ENCODE peak calls at places on chromosomes 4 and X, in ten cellular contexts. W is spleen; O is colonic mucosa; V is A549; G is stomach; Z is kidney; D is cardiac muscle cell; C is breast epithelium; N is CD8-positive, alpha-beta memory T cell; T is body of pancreas. Y is an unnamed sample.

GRCh38 chr4:41287005-41287404 is 30.3 kb downstream of the UCHL1 start:
- DNase-seq in O (no peak), G (no peak), N (no peak), W (no peak), V (no peak), T (no peak), D (no peak), Z (no peak), C (no peak), Y (no peak)

GRCh38 chr4:123034023-123034422 is 111.6 kb upstream of the NUDT6 start:
- DNase-seq in Z (no peak), G (no peak), C (no peak), N (no peak), W (no peak), T (no peak), O (no peak), V (no peak), D (no peak), Y (no peak)

GRCh38 chrX:41616935-41617334 is 71.8 kb upstream of the GPR34 start:
- DNase-seq in T (no peak), W (no peak), C (no peak), D (peak; percentile 41), O (no peak), V (no peak), N (no peak), G (no peak), Z (no peak), Y (no peak)

GRCh38 chr4:181728567-181728966 is 514.6 kb upstream of the TENM3 start:
- DNase-seq in G (no peak), C (no peak), D (no peak), Z (no peak), O (no peak), V (no peak), N (no peak), T (no peak), W (no peak), Y (no peak)

GRCh38 chr4:40475609-40476008 is 140.5 kb downstream of the CHRNA9 start:
- DNase-seq in D (no peak), Z (no peak), O (peak; percentile 82), N (no peak), C (no peak), T (peak; percentile 52), V (peak; percentile 25), G (no peak), W (no peak), Y (no peak)

GRCh38 chr4:41611881-41612871 is 74.2 kb downstream of the LIMCH1 start:
- DNase-seq in Z (peak; percentile 91), C (peak; percentile 73), W (no peak), G (peak; percentile 42), T (peak; percentile 50), V (no peak), D (peak; percentile 63), N (no peak), O (peak; percentile 62), Y (peak; percentile 86)

GRCh38 chr4:99038213-99038612 is 42.7 kb downstream of the METAP1 start:
- DNase-seq in T (no peak), C (no peak), V (no peak), Z (no peak), D (no peak), N (no peak), W (no peak), G (no peak), O (no peak), Y (no peak)

GRCh38 chr4:102338405-102338804 is 6.9 kb downstream of the SLC39A8 start:
- DNase-seq in D (no peak), C (no peak), Z (no peak), T (no peak), O (no peak), W (no peak), V (no peak), G (no peak), N (no peak), Y (no peak)

GRCh38 chr4:52658671-52659015 is 458 bp downstream of the USP46 start:
- DNase-seq in V (peak; percentile 3), O (no peak), Z (no peak), N (no peak), T (peak; percentile 11), C (no peak), G (no peak), D (no peak), W (no peak), Y (peak; percentile 37)

GRCh38 chrX:139759637-139760036 is 51.7 kb upstream of the MCF2 start:
- DNase-seq in Z (no peak), G (no peak), V (peak; percentile 1), N (no peak), T (peak; percentile 14), O (no peak), D (peak; percentile 9), C (no peak), W (no peak), Y (peak; percentile 23)

GRCh38 chr4:134426821-134427220 is 225.2 kb upstream of the PABPC4L start:
- DNase-seq in V (no peak), N (no peak), T (no peak), W (no peak), O (no peak), Z (no peak), G (no peak), C (no peak), D (no peak), Y (no peak)

GRCh38 chr4:110275871-110276270 is 77.5 kb upstream of the ELOVL6 start:
- DNase-seq in N (no peak), T (no peak), C (no peak), D (no peak), W (no peak), Z (no peak), O (no peak), G (no peak), V (no peak), Y (no peak)

GRCh38 chr4:107743532-107743931 is 23.5 kb upstream of the PAPSS1 start:
- DNase-seq in C (no peak), V (no peak), N (no peak), Z (no peak), O (no peak), T (no peak), G (no peak), W (no peak), D (no peak), Y (no peak)

GRCh38 chr4:148843625-148844024 is 401.4 kb upstream of the NR3C2 start:
- DNase-seq in O (no peak), C (no peak), Z (no peak), D (no peak), G (no peak), N (no peak), V (no peak), T (no peak), W (no peak), Y (no peak)

GRCh38 chrX:136531951-136532350 is at the start of gene VGLL1:
- DNase-seq in T (no peak), O (no peak), C (no peak), N (no peak), V (no peak), W (no peak), Z (no peak), G (no peak), D (no peak), Y (no peak)

GRCh38 chr4:48018112-48018511 is 1.5 kb downstream of the NIPAL1 start:
- DNase-seq in C (no peak), W (no peak), N (no peak), V (no peak), O (no peak), G (no peak), D (no peak), Z (no peak), T (no peak), Y (no peak)

GRCh38 chrX:130125090-130125489 is 14.8 kb upstream of the ELF4 start:
- DNase-seq in T (peak; percentile 74), G (peak; percentile 83), V (no peak), W (no peak), O (no peak), D (no peak), N (no peak), Z (no peak), C (peak; percentile 29), Y (no peak)

GRCh38 chr4:140515423-140515822 is 8.5 kb upstream of the ELMOD2 start:
- DNase-seq in V (no peak), O (no peak), D (no peak), T (no peak), N (no peak), G (no peak), W (no peak), C (no peak), Z (no peak), Y (no peak)
- H3K9me3 ChIP-seq in V (no peaks in the 10 kb centered on the region), O (no peaks in the 10 kb centered on the region), D (no peaks in the 10 kb centered on the region), T (no peaks in the 10 kb centered on the region), N (no peaks in the 10 kb centered on the region), G (no peaks in the 10 kb centered on the region), W (no peaks in the 10 kb centered on the region), C (no peaks in the 10 kb centered on the region), Z (no peaks in the 10 kb centered on the region), Y (no peaks in the 10 kb centered on the region)

GRCh38 chr4:55636622-55636999 is 513 bp upstream of the NMU start:
- DNase-seq in T (no peak), Z (no peak), O (no peak), W (no peak), C (no peak), G (no peak), V (no peak), N (no peak), D (no peak), Y (no peak)
- H3K4me3 ChIP-seq in T (no peak overlapping the region), Z (peak overlapping the region; percentile 27), O (peak overlapping the region; percentile 30), W (peak overlapping the region; percentile 64), C (no peak overlapping the region), G (peak overlapping the region; percentile 33), V (peak overlapping the region; percentile 40), N (no peak overlapping the region), D (peak overlapping the region; percentile 42), Y (peak overlapping the region; percentile 61)

DNA sequence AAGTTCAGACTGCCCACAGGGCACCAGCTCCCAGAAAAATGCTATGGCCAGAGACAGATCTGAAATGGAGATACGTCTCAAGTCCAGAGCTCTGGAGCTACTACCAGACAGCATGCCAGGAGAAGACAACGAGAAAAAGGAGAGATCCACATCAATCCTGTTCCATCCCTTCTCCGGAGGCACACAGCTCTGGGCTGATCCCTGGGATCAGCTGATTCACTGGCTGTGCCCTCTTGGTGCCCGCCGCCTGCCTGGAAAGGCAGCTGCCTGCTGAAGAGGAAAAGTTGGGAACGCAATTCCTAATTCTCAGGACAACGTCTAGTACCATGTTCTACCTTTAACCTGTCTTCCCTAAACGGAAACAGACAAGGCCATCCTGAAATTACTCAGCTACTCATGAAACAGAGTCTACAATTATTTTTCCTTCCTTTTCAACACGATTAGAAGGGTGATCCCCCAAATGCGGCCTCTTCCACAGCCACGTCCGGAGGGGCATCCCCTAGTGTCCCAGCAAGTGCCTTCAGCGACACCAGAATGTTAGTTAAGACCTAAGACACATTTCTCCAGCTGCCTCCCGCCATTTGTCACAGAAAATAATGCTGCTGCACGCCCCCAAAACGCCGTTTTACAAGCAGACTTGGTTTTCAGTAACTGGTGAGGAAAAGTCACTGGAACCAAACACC is 2.4 kb downstream of the ZFYVE28 start:
- DNase-seq in G (no peak), C (no peak), N (no peak), O (no peak), W (peak; percentile 38), D (no peak), T (no peak), Z (no peak), V (no peak), Y (no peak)
- H3K27ac ChIP-seq in G (peak overlapping the region; percentile 65), C (no peak overlapping the region), N (peak overlapping the region; percentile 41), O (peak overlapping the region; percentile 72), W (no peak overlapping the region), D (no peak overlapping the region), T (no peak overlapping the region), Z (no peak overlapping the region), V (peak overlapping the region; percentile 10), Y (no peak overlapping the region)

DNA sequence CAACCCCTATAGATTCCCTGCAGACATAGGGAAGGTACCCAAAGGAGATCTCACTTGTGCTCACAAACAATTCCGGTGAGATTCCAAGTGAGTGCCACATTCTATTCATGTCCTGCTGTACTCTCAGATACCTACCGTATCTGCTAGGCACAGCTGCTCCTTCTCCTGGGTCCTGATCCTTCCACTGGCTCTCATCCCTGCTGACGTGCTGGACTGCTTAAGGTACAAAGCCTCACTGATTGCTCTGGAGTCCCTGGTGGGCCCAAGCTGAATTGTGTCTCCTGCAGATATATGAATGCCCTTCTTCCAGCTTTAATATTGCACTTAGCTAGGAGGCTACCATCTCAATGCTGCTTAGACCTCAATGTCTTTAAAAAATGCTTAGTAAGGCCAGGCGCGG is 2.4 kb downstream of the TCEAL1 start:
- DNase-seq in V (no peak), C (no peak), T (no peak), D (no peak), N (no peak), Z (no peak), O (no peak), W (no peak), G (no peak), Y (no peak)
- H3K9me3 ChIP-seq in V (no peaks in the 10 kb centered on the region), C (no peaks in the 10 kb centered on the region), T (no peaks in the 10 kb centered on the region), D (no peaks in the 10 kb centered on the region), N (no peaks in the 10 kb centered on the region), Z (no peaks in the 10 kb centered on the region), O (no peaks in the 10 kb centered on the region), W (no peaks in the 10 kb centered on the region), G (no peaks in the 10 kb centered on the region), Y (no peaks in the 10 kb centered on the region)